ENCODE peak calls at places on chromosomes 4 and X, in nine cellular contexts. L is left lobe of liver; P is activated naive CD8-positive, alpha-beta T cell treated with anti-CD3 and anti-CD28 coated beads, Interleukin-2, amount 50 U/mL, for 24 hours; B is AG09319; D is brain pericyte; E is NCI-H748 treated with DMSO at 0.1 percent for 48 hours; R is endothelial cell; K is stimulated activated effector memory CD8-positive, alpha-beta T cell treated with anti-CD3 and anti-CD28 coated beads, Interleukin-12 subunit alpha, Interleukin-12 subunit beta, amount 100 ng/mL, for 72 hours; H is Jurkat, Clone E6-1. O is an unnamed sample.

GRCh38 chr4:2729533-2729875 is 26.6 kb downstream of the TNIP2 start:
- DNase-seq in P (no peak), R (no peak), B (no peak), L (no peak), H (no peak), E (no peak), K (no peak), D (no peak), O (no peak)

GRCh38 chrX:134658002-134658401 is 269 bp downstream of the PLAC1 start:
- DNase-seq in B (no peak), H (no peak), R (no peak), K (no peak), P (no peak), D (no peak), L (no peak), E (no peak), O (no peak)

GRCh38 chr4:105765690-105766407 is 57.3 kb downstream of the GSTCD start:
- DNase-seq in B (peak), R (no peak), E (no peak), D (peak), H (no peak), P (no peak), L (no peak), K (no peak), O (no peak)

GRCh38 chr4:152364383-152364782 is 171.5 kb downstream of the FBXW7 start:
- DNase-seq in E (no peak), K (no peak), L (no peak), H (no peak), R (no peak), P (no peak), D (no peak), B (no peak), O (no peak)

GRCh38 chrX:3738489-3738888 is 25.0 kb upstream of the PRKX start:
- DNase-seq in D (no peak), H (no peak), R (no peak), P (no peak), L (no peak), E (no peak), K (no peak), B (no peak), O (no peak)

GRCh38 chr4:153789741-153790651 is 1.1 kb upstream of the SFRP2 start:
- DNase-seq in L (no peak), B (no peak), K (no peak), P (no peak), R (peak), D (no peak), E (no peak), H (no peak), O (no peak)

GRCh38 chr4:95761441-95761840 is 78.5 kb upstream of the PDHA2 start:
- DNase-seq in R (no peak), K (no peak), B (no peak), P (no peak), D (peak), L (no peak), E (no peak), H (no peak), O (no peak)

GRCh38 chr4:81595287-81595686 is 123.6 kb upstream of the RASGEF1B start:
- DNase-seq in E (no peak), D (no peak), L (no peak), B (no peak), R (no peak), P (no peak), H (no peak), K (no peak), O (no peak)

GRCh38 chrX:2446815-2447214 is 54.0 kb downstream of the DHRSX start:
- DNase-seq in E (no peak), B (no peak), L (no peak), H (no peak), R (no peak), D (no peak), K (no peak), P (no peak), O (no peak)

GRCh38 chrX:97790850-97791249 is 907.1 kb downstream of the RPA4 start:
- DNase-seq in B (no peak), K (no peak), P (no peak), E (no peak), H (peak), L (no peak), D (no peak), R (no peak), O (no peak)

GRCh38 chr4:71217688-71218087 is 121.1 kb upstream of the SLC4A4 start:
- DNase-seq in R (no peak), B (no peak), D (no peak), E (no peak), L (no peak), H (no peak), P (no peak), K (no peak), O (no peak)

GRCh38 chr4:140993350-140993749 is 139.9 kb downstream of the RNF150 start:
- DNase-seq in P (no peak), L (no peak), D (no peak), K (no peak), R (no peak), H (no peak), B (no peak), E (no peak), O (no peak)

GRCh38 chrX:122626871-122627270 is 557.2 kb upstream of the GRIA3 start:
- DNase-seq in R (no peak), L (no peak), H (no peak), P (no peak), B (no peak), K (no peak), D (no peak), E (no peak), O (no peak)

GRCh38 chr4:6955261-6955911 is 45.8 kb downstream of the TBC1D14 start:
- DNase-seq in L (peak), P (no peak), R (no peak), E (no peak), D (no peak), H (no peak), B (no peak), K (no peak), O (no peak)

GRCh38 chr4:8817081-8817812 is 54.4 kb downstream of the HMX1 start:
- DNase-seq in E (no peak), K (no peak), B (no peak), D (no peak), L (peak), R (no peak), H (no peak), P (no peak), O (no peak)

GRCh38 chr4:24042094-24042493 is 152.2 kb upstream of the PPARGC1A start:
- DNase-seq in L (no peak), K (no peak), R (no peak), B (peak), E (no peak), P (no peak), H (no peak), D (peak), O (no peak)

GRCh38 chr4:154489558-154490260 is 1.9 kb downstream of the DCHS2 start:
- DNase-seq in L (no peak), D (no peak), B (no peak), R (no peak), E (no peak), P (no peak), H (no peak), K (no peak), O (no peak)

GRCh38 chr4:20591571-20592455 is 108.4 kb upstream of the PACRGL start:
- DNase-seq in R (no peak), E (no peak), L (no peak), B (no peak), K (no peak), P (no peak), H (no peak), D (no peak), O (no peak)

GRCh38 chrX:69603566-69604194 is 12.2 kb upstream of the EDA start:
- DNase-seq in L (no peak), B (no peak), D (no peak), H (no peak), R (no peak), K (no peak), P (no peak), E (no peak), O (no peak)

GRCh38 chrX:107700802-107701201 is 72.5 kb downstream of the PRPS1 start:
- DNase-seq in L (no peak), E (no peak), B (no peak), H (no peak), K (no peak), P (no peak), R (no peak), D (no peak), O (no peak)

GRCh38 chr4:184979461-184980124 is 38.7 kb upstream of the HELT start:
- DNase-seq in L (no peak), H (no peak), B (no peak), D (no peak), P (no peak), K (no peak), E (no peak), R (no peak), O (no peak)

GRCh38 chr4:53315300-53315699 is 50.6 kb downstream of the SCFD2 start:
- DNase-seq in R (no peak), B (no peak), K (no peak), D (no peak), H (no peak), P (no peak), E (no peak), L (no peak), O (no peak)

GRCh38 chr4:168386002-168386401 is 67.5 kb upstream of the DDX60 start:
- DNase-seq in P (no peak), R (no peak), L (no peak), D (no peak), B (peak), K (no peak), H (no peak), E (no peak), O (no peak)

GRCh38 chr4:25538430-25538829 is 117.2 kb upstream of the SLC34A2 start:
- DNase-seq in P (no peak), R (no peak), B (no peak), K (no peak), L (no peak), H (no peak), E (no peak), D (no peak), O (no peak)

GRCh38 chr4:2299794-2300193 is 37.9 kb upstream of the MXD4 start:
- DNase-seq in B (no peak), P (no peak), H (no peak), D (no peak), E (no peak), R (no peak), K (no peak), L (peak), O (no peak)

GRCh38 chrX:47619486-47620302 is at the start of gene SYN1:
- DNase-seq in K (peak), D (peak), P (peak), R (peak), H (peak), B (no peak), L (peak), E (peak), O (peak)

GRCh38 chr4:188275686-188276085 is 136.4 kb downstream of the TRIML1 start:
- DNase-seq in D (no peak), L (no peak), R (no peak), E (no peak), P (no peak), H (no peak), K (no peak), B (no peak), O (no peak)

GRCh38 chr4:100746141-100746540 is 228.3 kb upstream of the EMCN start:
- DNase-seq in D (no peak), L (no peak), P (no peak), R (no peak), B (no peak), K (no peak), H (no peak), E (no peak), O (no peak)

GRCh38 chr4:147362868-147363440 is 117.9 kb upstream of the EDNRA start:
- DNase-seq in H (no peak), L (no peak), B (no peak), P (no peak), R (no peak), E (no peak), K (no peak), D (peak), O (no peak)

GRCh38 chr4:183142566-183143545 is 43.8 kb downstream of the WWC2 start:
- DNase-seq in B (peak), D (peak), E (no peak), L (peak), H (no peak), K (no peak), P (no peak), R (no peak), O (no peak)

GRCh38 chr4:15488136-15488535 is 18.5 kb downstream of the CC2D2A start:
- DNase-seq in P (no peak), R (no peak), H (no peak), B (no peak), E (no peak), D (no peak), K (no peak), L (no peak), O (no peak)

GRCh38 chrX:147890766-147891165 is 21.0 kb upstream of the FMR1 start:
- DNase-seq in H (no peak), B (no peak), L (no peak), D (no peak), R (no peak), P (no peak), K (no peak), E (no peak), O (no peak)

GRCh38 chr4:38867478-38868054 is at the start of gene FAM114A1:
- DNase-seq in E (no peak), K (no peak), D (peak), H (no peak), L (peak), R (peak), P (peak), B (peak), O (no peak)

GRCh38 chr4:153497091-153497531 is 31.0 kb downstream of the TMEM131L start:
- DNase-seq in H (no peak), P (peak), B (no peak), E (no peak), D (no peak), R (no peak), K (peak), L (no peak), O (no peak)

GRCh38 chr4:1544861-1545275 is 138.6 kb upstream of the NKX1-1 start:
- DNase-seq in B (no peak), P (no peak), H (no peak), L (no peak), K (no peak), E (no peak), R (no peak), D (no peak), O (no peak)

GRCh38 chrX:129523076-129524055 is at the start of gene SMARCA1:
- DNase-seq in D (no peak), H (no peak), P (no peak), L (peak), E (peak), B (peak), K (no peak), R (peak), O (peak)

GRCh38 chrX:80765226-80765625 is 44.5 kb downstream of the BRWD3 start:
- DNase-seq in K (no peak), B (peak), R (no peak), L (no peak), E (peak), D (no peak), P (no peak), H (no peak), O (no peak)